ENCODE peak calls at places on chromosomes 5 and 9, in eight cellular contexts. Q, B, R, I, M, A, J and E are unnamed samples.

GRCh38 chr5:77210091-77211012 is at the start of gene PDE8B:
- DNase-seq in B (no peak), J (peak; percentile 9), I (peak; percentile 76), Q (no peak), R (no peak), M (no peak), A (no peak), E (no peak)

GRCh38 chr5:165919196-165919595 is 2372.2 kb upstream of the WWC1 start:
- DNase-seq in Q (no peak), M (no peak), A (no peak), B (no peak), R (no peak), J (no peak), I (no peak), E (no peak)

GRCh38 chr9:88387035-88387732 is 1.1 kb upstream of the SPIN1 start:
- DNase-seq in M (no peak), B (peak; percentile 79), I (peak; percentile 69), J (peak; percentile 10), R (no peak), A (no peak), Q (no peak), E (no peak)

GRCh38 chr5:125798311-125798710 is 624.9 kb upstream of the GRAMD2B start:
- DNase-seq in J (no peak), I (no peak), B (no peak), M (peak; percentile 14), R (no peak), Q (no peak), A (no peak), E (no peak)

GRCh38 chr9:129665008-129665771 is at the start of gene PRRX2:
- DNase-seq in R (no peak), J (peak; percentile 15), I (peak; percentile 85), M (no peak), B (no peak), Q (peak; percentile 33), A (peak; percentile 12), E (peak; percentile 68)

GRCh38 chr5:150517272-150518152 is 9.6 kb downstream of the NDST1 start:
- DNase-seq in Q (no peak), I (peak; percentile 83), R (peak; percentile 75), M (no peak), J (no peak), A (no peak), B (peak; percentile 95), E (no peak)

GRCh38 chr9:105901514-105902109 is 207.3 kb downstream of the TMEM38B start:
- DNase-seq in I (peak; percentile 63), J (no peak), Q (no peak), M (peak; percentile 36), A (no peak), R (no peak), B (peak; percentile 38), E (no peak)

GRCh38 chr5:36692791-36693763 is 86.7 kb downstream of the SLC1A3 start:
- DNase-seq in B (peak; percentile 81), I (peak; percentile 92), R (no peak), Q (peak; percentile 40), J (peak; percentile 28), M (peak; percentile 82), A (no peak), E (peak; percentile 89)